ENCODE peak calls at places on chromosomes 2 and 18, in nine cellular contexts. U is hepatocyte; K is fibroblast of mammary gland; I is body of pancreas; J is mesothelial cell of epicardium; G is left ventricle myocardium inferior; S is progenitor cell of endocrine pancreas; D is CD8-positive, alpha-beta T cell; O is ovary. V is an unnamed sample.

GRCh38 chr2:6475155-6475940 is 390.4 kb downstream of the CMPK2 start:
- DNase-seq in G (no peak), I (no peak), U (no peak), D (no peak), J (no peak), K (no peak), O (no peak), S (no peak), V (no peak)

GRCh38 chr18:56148373-56148772 is 490.0 kb downstream of the TXNL1 start:
- DNase-seq in I (no peak), G (no peak), U (no peak), O (no peak), J (no peak), S (no peak), D (no peak), K (peak; percentile 94), V (no peak)

GRCh38 chr2:199455533-199456382 is 2.0 kb downstream of the SATB2 start:
- DNase-seq in I (peak; percentile 78), J (peak; percentile 55), G (no peak), U (peak; percentile 72), D (no peak), S (peak; percentile 46), K (peak; percentile 24), O (peak; percentile 22), V (no peak)

GRCh38 chr2:162840598-162841246 is 2.2 kb upstream of the KCNH7 start:
- DNase-seq in J (peak; percentile 81), G (no peak), I (peak; percentile 73), O (peak; percentile 29), K (peak; percentile 62), S (peak; percentile 75), D (no peak), U (peak; percentile 90), V (peak; percentile 76)

GRCh38 chr2:37786854-37787253 is 115.4 kb upstream of the CDC42EP3 start:
- DNase-seq in I (peak; percentile 36), K (no peak), G (no peak), S (no peak), U (no peak), O (no peak), D (no peak), J (no peak), V (no peak)

GRCh38 chr2:191467113-191467512 is 210.8 kb upstream of the NABP1 start:
- DNase-seq in S (no peak), O (no peak), J (no peak), U (no peak), G (no peak), D (no peak), K (no peak), I (peak; percentile 84), V (no peak)

GRCh38 chr2:145764631-145765030 is 1244.7 kb upstream of the ZEB2 start:
- DNase-seq in D (no peak), K (peak; percentile 51), S (no peak), I (peak; percentile 13), U (no peak), G (peak; percentile 60), J (no peak), O (no peak), V (no peak)

GRCh38 chr2:240786355-240786841 is 33.6 kb downstream of the KIF1A start:
- DNase-seq in O (no peak), G (peak; percentile 9), S (no peak), J (no peak), U (no peak), D (no peak), K (no peak), I (no peak), V (no peak)

GRCh38 chr2:22281033-22281432 is 1103.9 kb upstream of the KLHL29 start:
- DNase-seq in J (peak; percentile 42), G (no peak), O (no peak), U (peak; percentile 86), K (peak; percentile 9), S (no peak), I (no peak), D (no peak), V (no peak)

GRCh38 chr2:215401896-215402379 is 33.9 kb downstream of the FN1 start:
- DNase-seq in U (no peak), K (peak; percentile 89), O (no peak), G (no peak), S (no peak), I (no peak), J (no peak), D (no peak), V (no peak)

GRCh38 chr2:173327421-173327820 is 27.3 kb upstream of the CDCA7 start:
- DNase-seq in U (no peak), S (no peak), K (no peak), I (no peak), D (no peak), J (no peak), G (no peak), O (no peak), V (no peak)

GRCh38 chr2:10278029-10278762 is 24.5 kb upstream of the HPCAL1 start:
- DNase-seq in J (no peak), O (peak; percentile 61), U (no peak), K (peak; percentile 94), S (no peak), I (peak; percentile 52), D (no peak), G (peak; percentile 73), V (no peak)

GRCh38 chr2:127096280-127096679 is 10.7 kb downstream of the BIN1 start:
- DNase-seq in O (no peak), D (no peak), G (no peak), U (no peak), J (no peak), I (no peak), S (no peak), K (no peak), V (no peak)

GRCh38 chr2:230124792-230125452 is 56.2 kb upstream of the SLC16A14 start:
- DNase-seq in I (peak; percentile 11), K (no peak), G (peak; percentile 22), D (no peak), O (no peak), J (no peak), U (no peak), S (no peak), V (no peak)

GRCh38 chr2:171814174-171814573 is 79.9 kb downstream of the SLC25A12 start:
- DNase-seq in J (no peak), O (no peak), K (no peak), D (no peak), G (no peak), S (no peak), U (no peak), I (no peak), V (no peak)

GRCh38 chr2:171813729-171814128 is 80.3 kb downstream of the SLC25A12 start:
- DNase-seq in U (no peak), K (no peak), I (no peak), J (no peak), S (no peak), G (no peak), O (no peak), D (no peak), V (no peak)

GRCh38 chr2:171813126-171813525 is 80.9 kb downstream of the SLC25A12 start:
- DNase-seq in I (no peak), G (no peak), S (no peak), J (no peak), K (no peak), D (no peak), U (no peak), O (no peak), V (no peak)

GRCh38 chr2:171810409-171810993 is 83.5 kb downstream of the SLC25A12 start:
- DNase-seq in K (no peak), D (no peak), O (no peak), J (no peak), G (no peak), U (peak; percentile 54), S (no peak), I (no peak), V (no peak)

DNA sequence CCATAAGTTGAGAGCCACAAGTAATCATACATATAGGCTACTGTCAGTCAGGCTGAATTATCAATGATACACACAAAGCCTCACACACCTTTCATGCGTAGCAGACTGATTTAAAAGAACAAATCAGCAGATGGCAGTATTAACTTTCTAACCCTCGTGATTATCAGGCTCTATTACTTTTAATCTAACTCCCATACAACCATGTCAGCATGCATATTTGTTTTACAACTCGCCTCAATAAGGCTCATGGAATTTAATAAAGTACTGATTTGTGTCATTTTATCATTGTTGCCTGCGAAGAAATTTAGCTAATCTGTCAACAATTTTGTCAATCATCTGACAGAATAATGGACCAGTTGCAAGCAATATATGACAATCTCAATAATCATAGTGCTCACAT is 82.8 kb downstream of the SLC25A12 start:
- DNase-seq in G (no peak), O (no peak), U (peak; percentile 18), S (no peak), K (peak; percentile 48), J (no peak), D (no peak), I (no peak), V (no peak)
- TF ChIP-seq CTCF in G (peak; percentile 47), O (peak; percentile 45), U (peak; percentile 52), S (peak; percentile 34), K (peak; percentile 30), J (no peak), D (peak; percentile 23), I (peak; percentile 36), V (peak; percentile 61)

GRCh38 chr2:51103205-51103604 is 71.3 kb upstream of the NRXN1 start:
- DNase-seq in K (no peak), U (peak; percentile 46), D (no peak), I (no peak), J (no peak), G (peak; percentile 23), O (no peak), S (no peak), V (peak; percentile 2)

GRCh38 chr2:51108794-51109193 is 76.9 kb upstream of the NRXN1 start:
- DNase-seq in U (no peak), D (no peak), G (no peak), I (no peak), O (no peak), S (no peak), K (no peak), J (no peak), V (no peak)
- TF ChIP-seq CTCF in U (no peak), D (no peak), G (no peak), I (no peak), O (no peak), S (no peak), K (no peak), J (no peak), V (no peak)

GRCh38 chr18:51133580-51134160 is 63.8 kb downstream of the MEX3C start:
- DNase-seq in I (peak; percentile 21), O (no peak), J (no peak), K (no peak), S (no peak), U (no peak), G (no peak), D (no peak), V (no peak)
- TF ChIP-seq CTCF in I (no peak), O (no peak), J (no peak), K (no peak), S (no peak), U (no peak), G (no peak), D (no peak), V (no peak)

DNA sequence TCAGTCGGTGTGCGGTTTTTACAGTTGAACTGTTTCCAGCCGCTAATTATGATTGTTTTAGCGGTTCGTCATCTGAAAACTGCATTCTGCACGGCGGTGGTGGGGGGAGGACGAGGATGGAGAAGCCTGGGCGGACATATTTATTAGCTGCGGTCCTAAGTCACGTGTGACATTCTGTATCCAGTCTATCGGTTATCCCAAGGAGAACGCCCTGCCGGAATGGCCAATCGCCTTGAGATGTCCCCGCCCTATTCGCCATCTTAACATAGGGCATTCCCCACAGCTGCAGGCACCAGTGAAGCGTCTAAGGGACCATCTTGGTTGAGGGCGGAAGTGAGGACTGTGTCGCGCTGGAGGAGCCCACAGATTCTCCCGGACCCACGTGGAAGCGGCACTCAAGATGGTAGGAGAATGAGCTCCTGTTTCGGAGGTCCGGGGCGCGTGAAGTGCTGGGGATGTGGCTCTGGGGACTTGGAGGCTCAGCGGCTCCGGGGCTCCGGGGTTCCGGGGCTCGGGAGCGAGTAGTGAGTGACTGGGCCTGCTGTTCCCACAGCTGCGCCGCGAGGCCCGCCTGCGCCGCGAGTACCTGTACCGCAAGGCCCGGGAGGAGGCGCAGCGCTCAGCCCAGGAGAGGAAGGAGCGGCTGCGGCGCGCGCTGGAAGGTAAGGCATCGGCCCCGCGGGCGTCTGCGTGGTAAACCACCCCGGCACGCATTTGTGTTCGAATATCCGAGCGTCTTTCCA is at the start of gene IMP4:
- DNase-seq in O (peak; percentile 94), K (peak; percentile 100), D (peak; percentile 93), G (peak; percentile 95), U (peak; percentile 99), S (peak; percentile 85), I (peak; percentile 98), J (peak; percentile 89), V (peak; percentile 80)
- TF ChIP-seq CTCF in O (peak; percentile 30), K (no peak), D (no peak), G (peak; percentile 44), U (peak; percentile 51), S (peak; percentile 48), I (peak; percentile 29), J (no peak), V (peak; percentile 57)

V was measured in neural crest cell.